ENCODE peak calls at places on chromosomes 13 and 19, in four cellular contexts. W, D, F and Y are unnamed samples.

GRCh38 chr19:17797397-17798201 is 2.7 kb downstream of the B3GNT3 start:
- DNase-seq in W (no peak), D (no peak), F (no peak), Y (no peak)

GRCh38 chr13:94369862-94370491 is 109.5 kb downstream of the DCT start:
- DNase-seq in W (no peak), D (no peak), F (peak), Y (no peak)

GRCh38 chr13:32650705-32651311 is 64.6 kb downstream of the PDS5B start:
- DNase-seq in W (peak), D (peak), F (peak), Y (no peak)

GRCh38 chr19:50792852-50793250 is 2.6 kb downstream of the ACP4 start:
- DNase-seq in W (no peak), D (no peak), F (no peak), Y (no peak)

GRCh38 chr19:40395956-40396355 is 6.0 kb upstream of the HIPK4 start:
- DNase-seq in W (no peak), D (no peak), F (no peak), Y (no peak)

GRCh38 chr19:41144403-41144802 is 30.2 kb downstream of the CYP2F1 start:
- DNase-seq in W (peak), D (peak), F (peak), Y (peak)

GRCh38 chr13:43874512-43875092 is 4.9 kb downstream of the CCDC122 start:
- DNase-seq in W (no peak), D (peak), F (peak), Y (no peak)

GRCh38 chr19:7679017-7679720 is 1.5 kb upstream of the TRAPPC5 start:
- DNase-seq in W (peak), D (no peak), F (no peak), Y (peak)

GRCh38 chr19:15199652-15200574 is 882 bp downstream of the NOTCH3 start:
- DNase-seq in W (no peak), D (no peak), F (no peak), Y (no peak)

GRCh38 chr13:46679369-46680180 is 117.4 kb downstream of the ESD start:
- DNase-seq in W (no peak), D (no peak), F (peak), Y (no peak)

GRCh38 chr13:71880753-71881541 is 13.9 kb upstream of the DACH1 start:
- DNase-seq in W (no peak), D (no peak), F (peak), Y (no peak)

GRCh38 chr13:109844396-109844795 is 58.0 kb upstream of the IRS2 start:
- DNase-seq in W (no peak), D (no peak), F (peak), Y (no peak)

GRCh38 chr19:43481701-43482100 is 16.3 kb upstream of the LYPD3 start:
- DNase-seq in W (no peak), D (no peak), F (no peak), Y (no peak)

GRCh38 chr19:16462757-16463250 is 9.0 kb downstream of the EPS15L1 start:
- DNase-seq in W (no peak), D (no peak), F (no peak), Y (peak)

DNA sequence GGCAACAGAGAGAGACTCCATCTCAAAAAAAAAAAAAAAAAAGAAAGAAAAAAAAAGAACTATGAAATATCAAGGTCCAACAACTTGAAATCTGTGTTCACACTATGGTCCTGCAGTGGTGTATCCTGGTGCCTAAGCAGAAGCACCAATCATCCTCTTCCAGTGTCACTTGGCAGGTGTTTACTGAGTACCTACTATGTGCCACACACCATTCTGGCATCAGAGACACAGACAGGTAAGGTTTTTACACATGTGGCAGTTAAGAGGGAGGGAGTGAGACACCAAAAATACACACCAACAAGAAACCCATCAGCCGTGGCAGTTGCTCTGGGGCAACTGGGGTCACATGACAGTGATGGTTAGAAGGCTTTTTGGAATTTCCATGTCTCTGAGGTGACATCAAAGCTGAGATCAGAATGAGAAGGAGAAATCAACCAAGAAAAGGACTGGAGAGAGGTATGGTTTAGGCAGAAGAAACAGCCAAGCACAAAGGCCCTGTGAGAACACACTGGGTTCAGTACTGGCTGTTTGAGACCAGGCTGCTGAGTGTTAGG is 17.6 kb downstream of the PBX4 start:
- DNase-seq in W (no peak), D (no peak), F (no peak), Y (no peak)
- H3K27ac ChIP-seq in W (no peak), D (no peak), F (no peak), Y (no peak)

GRCh38 chr13:78131811-78132210 is 213.2 kb upstream of the EDNRB start:
- DNase-seq in W (no peak), D (peak), F (peak), Y (no peak)
- TF ChIP-seq CTCF in W (no peak), D (peak), F (peak), Y (no peak)

GRCh38 chr19:2330632-2331284 is 2.3 kb downstream of the SPPL2B start:
- DNase-seq in W (no peak), D (no peak), F (no peak), Y (peak)

GRCh38 chr19:2331601-2332246 is 3.2 kb downstream of the SPPL2B start:
- DNase-seq in W (no peak), D (no peak), F (no peak), Y (no peak)

GRCh38 chr19:2333027-2333806 is 4.7 kb downstream of the SPPL2B start:
- DNase-seq in W (no peak), D (no peak), F (no peak), Y (peak)

GRCh38 chr19:2333807-2334211 is 5.3 kb downstream of the SPPL2B start:
- DNase-seq in W (no peak), D (no peak), F (no peak), Y (no peak)

GRCh38 chr19:2332341-2333026 is 4.0 kb downstream of the SPPL2B start:
- DNase-seq in W (peak), D (no peak), F (no peak), Y (peak)
- H3K27ac ChIP-seq in W (peak), D (no peak), F (no peak), Y (peak)

GRCh38 chr19:13101590-13102415 is 855 bp downstream of the LYL1 start:
- DNase-seq in W (no peak), D (no peak), F (no peak), Y (no peak)

GRCh38 chr19:13103585-13103923 is 896 bp upstream of the LYL1 start:
- DNase-seq in W (no peak), D (peak), F (no peak), Y (no peak)

GRCh38 chr19:13103961-13104847 is 1.5 kb upstream of the LYL1 start:
- DNase-seq in W (peak), D (peak), F (no peak), Y (peak)

GRCh38 chr19:13102416-13102665 is 317 bp downstream of the LYL1 start:
- DNase-seq in W (no peak), D (no peak), F (no peak), Y (no peak)

DNA sequence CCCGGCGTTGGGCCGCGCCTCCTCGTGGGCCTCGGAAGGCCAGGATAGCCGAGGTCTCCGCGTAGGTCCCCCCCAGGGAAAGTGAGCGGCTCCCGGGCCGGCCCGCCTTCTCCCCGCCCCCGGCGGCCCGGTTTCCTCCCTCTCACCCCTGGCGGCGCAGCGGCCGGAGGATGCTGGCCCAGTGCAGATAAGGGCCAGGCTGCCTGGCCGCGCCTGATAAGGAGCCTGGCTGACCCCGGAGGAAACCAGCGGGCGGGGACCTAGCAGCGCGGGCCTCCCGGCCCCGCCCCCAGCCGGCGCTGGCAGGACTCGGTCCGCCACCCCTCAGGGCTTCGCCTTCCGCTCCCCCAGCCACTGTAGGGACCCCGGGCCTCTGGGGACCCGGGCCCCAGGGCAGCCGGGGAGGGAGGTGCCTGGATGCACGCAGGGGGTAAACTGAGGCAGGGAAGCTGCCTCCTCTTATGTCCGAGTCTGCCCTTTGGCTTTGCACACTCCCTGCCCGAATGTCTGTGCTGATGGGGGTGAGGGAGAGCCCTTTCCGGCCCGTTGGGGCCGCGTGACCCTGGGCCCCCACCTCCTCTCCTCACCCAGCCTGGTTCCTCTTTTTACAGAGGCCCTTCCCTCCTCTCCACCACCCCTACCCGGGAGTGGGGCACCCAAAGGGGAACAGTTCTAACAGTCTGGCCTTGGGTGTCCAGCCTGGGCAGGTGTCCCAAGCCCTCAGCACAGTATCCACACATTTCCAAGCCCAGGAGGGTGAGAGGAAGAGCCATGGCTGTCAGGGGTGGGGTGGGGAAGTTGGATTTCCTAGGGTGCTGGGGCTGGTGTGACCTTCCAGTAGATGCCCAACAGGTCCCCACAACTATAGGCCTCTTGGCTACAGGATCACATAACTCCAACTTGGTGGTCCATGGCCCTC is at the start of gene LYL1:
- DNase-seq in W (peak), D (peak), F (no peak), Y (peak)
- TF ChIP-seq CTCF in W (no peak), D (no peak), F (no peak), Y (no peak)